ENCODE peak calls at places on chromosomes 6 and 20, in six cellular contexts. P, Z, M, T, X and W are unnamed samples.

GRCh38 chr20:46994341-46994740 is 99.7 kb downstream of the EYA2 start:
- DNase-seq in Z (no peak), T (no peak), M (no peak), P (no peak), X (no peak), W (peak)

GRCh38 chr6:44524491-44525227 is 137.2 kb downstream of the CDC5L start:
- DNase-seq in M (no peak), T (no peak), X (no peak), Z (no peak), P (no peak), W (no peak)

GRCh38 chr6:39425346-39426056 is 103.0 kb upstream of the KCNK16 start:
- DNase-seq in P (no peak), Z (no peak), M (no peak), T (no peak), X (peak), W (no peak)

GRCh38 chr20:25248501-25249172 is 752 bp downstream of the PYGB start:
- DNase-seq in M (no peak), X (peak), P (no peak), Z (no peak), T (no peak), W (peak)

GRCh38 chr6:70706491-70707123 is 38.9 kb downstream of the SMAP1 start:
- DNase-seq in Z (peak), T (no peak), M (no peak), X (peak), P (no peak), W (no peak)

GRCh38 chr6:170147832-170148708 is 142.8 kb downstream of the DLL1 start:
- DNase-seq in Z (no peak), X (no peak), P (peak), T (peak), M (no peak), W (no peak)

GRCh38 chr6:44115866-44116265 is 11.4 kb downstream of the MRPL14 start:
- DNase-seq in X (no peak), P (no peak), Z (no peak), M (no peak), T (no peak), W (no peak)

GRCh38 chr6:53309897-53310291 is 38.9 kb downstream of the ELOVL5 start:
- DNase-seq in Z (no peak), X (no peak), T (no peak), M (no peak), P (no peak), W (no peak)

GRCh38 chr6:127392301-127392700 is 48.9 kb upstream of the ECHDC1 start:
- DNase-seq in X (no peak), M (no peak), P (no peak), Z (no peak), T (no peak), W (no peak)

GRCh38 chr20:4483961-4484360 is 237.7 kb upstream of the PRND start:
- DNase-seq in P (no peak), M (no peak), T (no peak), Z (no peak), X (no peak), W (no peak)

GRCh38 chr6:150617496-150618460 is 18.1 kb downstream of the PLEKHG1 start:
- DNase-seq in X (no peak), T (no peak), P (no peak), M (no peak), Z (no peak), W (no peak)

GRCh38 chr6:21277601-21278043 is 315.9 kb upstream of the SOX4 start:
- DNase-seq in P (no peak), Z (no peak), M (no peak), X (no peak), T (no peak), W (no peak)

GRCh38 chr6:36699290-36699689 is 1.7 kb downstream of the RAB44 start:
- DNase-seq in Z (no peak), T (no peak), P (no peak), M (no peak), X (no peak), W (no peak)

GRCh38 chr20:32762754-32763201 is 593 bp downstream of the DNMT3B start:
- DNase-seq in X (no peak), P (no peak), M (no peak), T (no peak), Z (no peak), W (peak)

GRCh38 chr20:51600950-51601349 is 58.4 kb upstream of the NFATC2 start:
- DNase-seq in P (no peak), T (no peak), M (no peak), Z (no peak), X (no peak), W (no peak)

GRCh38 chr20:17468073-17468840 is 62.9 kb downstream of the BFSP1 start:
- DNase-seq in Z (no peak), M (peak), P (no peak), T (no peak), X (no peak), W (no peak)

GRCh38 chr20:41163821-41164220 is 26.5 kb downstream of the PLCG1 start:
- DNase-seq in Z (no peak), X (no peak), M (no peak), T (no peak), P (no peak), W (no peak)

GRCh38 chr6:108689279-108690161 is 128.8 kb downstream of the FOXO3 start:
- DNase-seq in P (peak), X (peak), M (no peak), Z (peak), T (peak), W (peak)

GRCh38 chr6:42086046-42086664 is 35.8 kb downstream of the TAF8 start:
- DNase-seq in X (no peak), Z (no peak), M (no peak), T (no peak), P (no peak), W (peak)

GRCh38 chr6:136979206-136979605 is 57.1 kb downstream of the SLC35D3 start:
- DNase-seq in Z (no peak), X (no peak), M (no peak), P (no peak), T (no peak), W (no peak)

GRCh38 chr6:56450882-56451739 is 191.6 kb downstream of the DST start:
- DNase-seq in X (peak), Z (no peak), M (no peak), P (no peak), T (no peak), W (peak)

GRCh38 chr6:5379647-5380242 is 118.4 kb downstream of the FARS2 start:
- DNase-seq in T (no peak), P (no peak), Z (no peak), X (peak), M (peak), W (no peak)

GRCh38 chr20:50226093-50226974 is 35.7 kb downstream of the CEBPB start:
- DNase-seq in Z (no peak), T (no peak), X (peak), P (peak), M (no peak), W (no peak)

GRCh38 chr6:74870403-74870802 is 335.4 kb downstream of the COL12A1 start:
- DNase-seq in M (no peak), X (no peak), Z (no peak), P (no peak), T (no peak), W (no peak)

GRCh38 chr6:159149641-159150040 is 19.6 kb upstream of the FNDC1 start:
- DNase-seq in Z (no peak), P (no peak), X (no peak), M (no peak), T (no peak), W (no peak)

GRCh38 chr6:29723666-29724588 is 693 bp downstream of the HLA-F start:
- DNase-seq in P (peak), Z (no peak), T (no peak), X (no peak), M (peak), W (peak)

GRCh38 chr6:29724937-29725869 is 2.0 kb downstream of the HLA-F start:
- DNase-seq in T (no peak), X (no peak), M (no peak), P (no peak), Z (no peak), W (no peak)

GRCh38 chr6:29720863-29721262 is 2.4 kb upstream of the HLA-F start:
- DNase-seq in T (no peak), Z (no peak), M (no peak), P (no peak), X (no peak), W (no peak)

GRCh38 chr6:29725981-29726380 is 2.7 kb downstream of the HLA-F start:
- DNase-seq in T (no peak), P (no peak), M (no peak), X (no peak), Z (no peak), W (no peak)

GRCh38 chr6:29722773-29723665 is at the start of gene HLA-F:
- DNase-seq in T (peak), P (peak), X (peak), M (peak), Z (no peak), W (peak)
- TF ChIP-seq CTCF in T (no peak), P (no peak), X (no peak), M (no peak), Z (no peak), W (no peak)

GRCh38 chr6:30893001-30893591 is 8.8 kb downstream of the DDR1 start:
- DNase-seq in M (no peak), X (no peak), Z (no peak), T (no peak), P (no peak), W (no peak)
- TF ChIP-seq CTCF in M (peak), X (peak), Z (peak), T (no peak), P (no peak), W (no peak)

GRCh38 chr6:31423550-31423949 is 20.2 kb downstream of the MICA start:
- DNase-seq in Z (no peak), P (no peak), T (no peak), M (no peak), X (no peak), W (no peak)
- TF ChIP-seq CTCF in Z (no peak), P (no peak), T (no peak), M (no peak), X (no peak), W (no peak)

DNA sequence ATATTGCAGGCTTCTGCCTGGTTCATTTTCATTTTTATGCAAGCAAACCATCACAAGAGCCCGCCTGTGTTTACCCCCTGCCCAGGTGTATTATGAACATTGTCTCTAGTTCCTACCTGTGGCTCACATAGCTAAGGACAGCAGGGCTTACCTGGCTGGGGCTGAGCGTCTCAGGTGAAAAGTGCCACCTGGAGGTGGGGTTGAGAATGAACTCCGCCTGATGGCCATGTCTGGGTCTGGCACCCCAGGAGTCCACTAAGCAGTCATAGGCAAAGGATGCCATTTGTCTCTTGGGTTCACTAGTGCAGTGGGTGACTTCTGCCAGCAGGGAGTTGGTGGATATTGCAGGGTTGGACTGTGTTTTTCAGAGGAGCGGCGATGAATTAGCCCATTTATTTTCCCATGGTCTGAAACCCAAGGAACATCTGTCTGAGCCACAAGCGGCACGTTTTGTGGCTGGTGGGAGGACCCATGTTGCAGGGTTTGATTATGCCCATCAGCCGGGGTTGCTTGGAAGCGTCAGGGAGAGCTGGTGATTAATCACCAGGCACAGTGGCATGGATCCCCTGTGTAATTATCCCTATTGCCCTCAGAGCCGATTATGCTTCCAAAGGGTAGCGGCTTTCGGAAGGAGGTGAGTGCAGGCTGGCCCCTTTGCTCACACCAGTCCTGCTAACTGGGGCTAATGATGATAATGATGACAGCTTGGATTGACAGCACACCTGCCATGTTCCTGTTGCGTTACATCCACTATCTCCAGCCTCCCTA is 92.2 kb downstream of the CDH26 start:
- DNase-seq in Z (no peak), M (peak), P (no peak), X (no peak), T (no peak), W (no peak)
- TF ChIP-seq CTCF in Z (no peak), M (peak), P (peak), X (no peak), T (no peak), W (no peak)

GRCh38 chr6:35259194-35259945 is at the start of gene ZNF76:
- DNase-seq in M (peak), X (peak), P (peak), Z (peak), T (peak), W (peak)

GRCh38 chr6:35259946-35260626 is 551 bp downstream of the ZNF76 start:
- DNase-seq in T (peak), X (peak), Z (no peak), M (peak), P (peak), W (peak)

GRCh38 chr6:35258336-35258735 is 1.2 kb upstream of the ZNF76 start:
- DNase-seq in X (no peak), T (no peak), Z (no peak), P (no peak), M (no peak), W (no peak)

GRCh38 chr6:35260642-35261570 is 1.4 kb downstream of the ZNF76 start:
- DNase-seq in X (peak), Z (no peak), P (no peak), M (no peak), T (no peak), W (no peak)

DNA sequence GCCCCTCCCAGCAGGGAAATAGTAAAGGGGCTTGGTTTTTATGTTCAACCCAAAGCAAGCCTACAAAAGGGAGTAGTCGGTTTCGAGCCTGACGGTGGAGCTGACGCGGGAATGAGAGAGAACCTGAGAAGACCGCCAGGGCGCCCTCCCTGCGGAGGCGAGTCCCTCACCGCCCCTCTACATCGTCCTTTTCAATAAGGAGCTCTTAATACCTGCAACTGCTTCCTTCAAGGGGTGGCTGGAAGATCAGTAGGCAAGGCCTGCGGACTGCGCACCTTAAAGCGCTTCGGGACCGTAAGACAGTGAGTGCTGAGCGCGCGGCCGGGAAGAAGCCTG is 709 bp upstream of the ZNF76 start:
- DNase-seq in T (no peak), X (peak), M (no peak), P (peak), Z (no peak), W (no peak)
- TF ChIP-seq CTCF in T (no peak), X (peak), M (no peak), P (no peak), Z (peak), W (no peak)